ENCODE peak calls at places on chromosomes 4 and X, in four cellular contexts. V, Y, W and H are unnamed samples.

GRCh38 chrX:119647552-119648420 is 41.6 kb upstream of the NKRF start:
- DNase-seq in V (no peak), Y (no peak), W (no peak), H (peak)

GRCh38 chr4:80027611-80028010 is 45.4 kb downstream of the ANTXR2 start:
- DNase-seq in Y (no peak), W (no peak), V (no peak), H (no peak)

GRCh38 chr4:169756971-169757574 is 671 bp downstream of the HPF1 start:
- DNase-seq in V (peak), Y (no peak), W (peak), H (no peak)

GRCh38 chr4:163343604-163344146 is at the start of gene NPY5R:
- DNase-seq in W (no peak), Y (peak), V (no peak), H (no peak)

GRCh38 chrX:129622757-129623301 is 31.9 kb downstream of the APLN start:
- DNase-seq in W (no peak), Y (no peak), V (no peak), H (no peak)

GRCh38 chr4:154529737-154530136 is 20.5 kb downstream of the PLRG1 start:
- DNase-seq in Y (no peak), W (no peak), V (no peak), H (no peak)

GRCh38 chr4:48939785-48940184 is 33.2 kb upstream of the OCIAD2 start:
- DNase-seq in V (no peak), W (no peak), Y (no peak), H (no peak)

GRCh38 chr4:140777894-140778293 is 21.7 kb upstream of the TBC1D9 start:
- DNase-seq in W (no peak), V (no peak), Y (no peak), H (no peak)

GRCh38 chrX:47169726-47170515 is 23.7 kb upstream of the UBA1 start:
- DNase-seq in Y (peak), V (no peak), W (no peak), H (no peak)

GRCh38 chrX:34624416-34624815 is 32.7 kb downstream of the TMEM47 start:
- DNase-seq in V (no peak), W (no peak), Y (no peak), H (no peak)

GRCh38 chr4:173448557-173448918 is 49.6 kb upstream of the SCRG1 start:
- DNase-seq in Y (no peak), V (no peak), W (no peak), H (no peak)

GRCh38 chr4:9898596-9899345 is 117.3 kb downstream of the DRD5 start:
- DNase-seq in Y (peak), V (peak), W (peak), H (no peak)

GRCh38 chrX:13506574-13506973 is 62.8 kb upstream of the EGFL6 start:
- DNase-seq in Y (peak), W (peak), V (peak), H (no peak)

GRCh38 chr4:152778656-152779512 is 646 bp downstream of the TIGD4 start:
- DNase-seq in V (peak), W (peak), Y (peak), H (no peak)

GRCh38 chrX:37646254-37646653 is 39.3 kb upstream of the XK start:
- DNase-seq in W (no peak), V (no peak), Y (no peak), H (no peak)

GRCh38 chr4:183876268-183876934 is 28.7 kb upstream of the STOX2 start:
- DNase-seq in Y (peak), W (no peak), V (no peak), H (no peak)

DNA sequence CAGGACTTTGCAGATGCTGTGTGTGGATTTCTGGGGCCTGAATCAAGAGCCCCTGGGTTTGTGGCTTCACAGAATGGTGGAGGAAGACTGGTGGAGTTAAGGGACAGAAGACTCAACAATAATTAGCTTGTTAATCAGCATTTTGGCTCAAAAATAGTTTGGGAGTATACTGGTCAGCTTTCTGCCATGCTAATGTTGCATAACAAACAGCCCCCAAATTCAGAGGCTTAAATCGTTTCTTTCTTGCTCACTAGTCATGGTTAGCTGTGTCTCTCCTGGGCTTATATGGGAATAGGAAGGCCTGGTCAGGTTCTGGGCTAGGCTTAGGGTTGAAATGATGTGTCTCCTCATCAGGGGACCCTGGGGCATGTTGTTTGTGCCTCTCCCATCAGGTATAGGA is 24.4 kb downstream of the TBL1X start:
- DNase-seq in Y (no peak), V (no peak), W (no peak), H (no peak)
- TF ChIP-seq NFIC in Y (no peak), V (no peak), W (no peak), H (no peak)

DNA sequence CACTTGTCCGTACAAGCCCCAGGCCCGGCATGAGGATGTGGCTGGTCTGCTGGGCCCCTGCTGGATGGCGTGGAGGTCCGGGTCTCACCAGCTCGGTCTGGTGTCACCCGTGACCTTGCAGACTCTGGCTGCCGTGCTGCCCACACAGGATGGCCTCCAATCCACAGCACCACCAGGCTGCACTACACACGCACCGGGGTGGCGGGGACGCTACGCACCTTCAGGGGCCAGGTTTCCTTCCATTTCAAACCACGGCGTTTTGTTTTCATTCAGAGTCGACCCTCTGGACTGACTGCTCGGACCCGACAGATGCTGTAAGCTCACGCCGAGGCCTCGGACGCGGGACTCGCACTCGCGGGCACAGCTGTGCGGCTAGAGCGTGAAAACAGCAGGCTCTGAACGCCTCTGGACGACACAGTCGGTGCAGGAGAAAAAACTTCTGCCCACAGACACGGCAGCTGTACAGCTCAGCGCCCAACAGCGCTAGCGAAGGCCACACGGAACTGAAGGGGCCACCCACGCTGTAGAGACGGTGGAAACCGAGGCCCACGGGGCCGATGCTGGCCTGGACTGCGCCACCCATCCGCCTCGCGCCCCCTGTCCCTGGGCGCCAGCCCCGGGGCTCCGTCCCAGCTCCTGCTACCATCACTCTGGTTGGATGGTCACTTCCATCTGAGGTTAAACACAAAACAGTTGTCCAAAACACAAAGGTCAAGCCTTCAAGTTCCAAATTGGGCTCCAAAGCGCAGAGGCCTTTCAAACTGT is 40.0 kb downstream of the FAM53A start:
- DNase-seq in W (no peak), V (no peak), Y (no peak), H (no peak)
- TF ChIP-seq NFIC in W (no peak), V (no peak), Y (no peak), H (no peak)

DNA sequence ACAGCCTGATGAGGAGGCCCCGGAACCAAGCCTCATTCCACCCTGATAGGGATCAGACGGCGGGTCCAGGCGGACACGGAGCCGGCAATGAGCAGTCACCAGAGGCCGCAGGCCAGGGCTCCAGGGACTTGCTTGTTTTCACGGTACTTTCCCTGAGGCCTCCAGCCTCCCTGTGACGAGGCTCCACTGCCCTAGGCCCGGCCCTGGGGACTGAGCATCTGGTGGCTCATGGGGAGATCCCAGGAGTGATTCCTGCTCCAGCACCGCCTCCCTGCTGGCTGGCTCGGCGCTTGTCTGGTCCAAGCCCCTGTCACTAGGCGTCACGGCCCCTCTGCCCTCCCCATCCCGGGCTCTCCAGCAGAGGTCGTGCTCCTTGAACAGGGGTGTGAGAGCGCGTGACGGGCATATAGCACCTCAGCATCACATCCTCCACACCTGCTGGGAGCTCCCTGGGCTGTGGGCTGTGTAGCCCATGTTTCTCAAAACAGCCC is 14.1 kb downstream of the HTRA3 start:
- DNase-seq in W (peak), Y (no peak), V (no peak), H (no peak)
- TF ChIP-seq NFIC in W (no peak), Y (no peak), V (no peak), H (no peak)

DNA sequence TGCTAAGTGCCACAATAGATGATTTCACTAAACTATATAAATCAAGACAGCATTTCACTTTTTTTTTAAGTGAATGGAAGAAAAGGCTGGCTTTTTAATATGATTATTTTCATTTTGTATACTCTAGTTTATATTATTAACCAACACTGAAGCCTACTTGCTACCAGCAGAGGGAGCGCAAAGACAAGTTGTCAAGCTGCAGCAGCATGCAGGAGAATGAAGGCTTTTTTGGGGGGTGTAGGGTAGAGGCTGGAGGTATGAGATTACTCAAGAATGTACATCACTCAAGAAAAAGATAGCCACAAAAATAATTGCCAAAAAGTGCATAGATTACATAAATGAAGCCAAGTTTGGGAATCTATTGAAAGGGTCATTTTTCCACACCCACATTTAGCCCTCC is 519.5 kb downstream of the FGF13 start:
- DNase-seq in W (peak), V (peak), Y (peak), H (no peak)
- TF ChIP-seq NFIC in W (no peak), V (no peak), Y (no peak), H (no peak)

GRCh38 chr4:151025759-151026158 is 10.7 kb upstream of the LRBA start:
- DNase-seq in V (no peak), W (no peak), Y (no peak), H (no peak)

GRCh38 chr4:151022586-151022985 is 7.5 kb upstream of the LRBA start:
- DNase-seq in Y (no peak), W (no peak), V (no peak), H (no peak)

GRCh38 chr4:151021637-151022334 is 6.7 kb upstream of the LRBA start:
- DNase-seq in W (peak), Y (no peak), V (no peak), H (no peak)
- TF ChIP-seq NFIC in W (no peak), Y (no peak), V (no peak), H (no peak)

DNA sequence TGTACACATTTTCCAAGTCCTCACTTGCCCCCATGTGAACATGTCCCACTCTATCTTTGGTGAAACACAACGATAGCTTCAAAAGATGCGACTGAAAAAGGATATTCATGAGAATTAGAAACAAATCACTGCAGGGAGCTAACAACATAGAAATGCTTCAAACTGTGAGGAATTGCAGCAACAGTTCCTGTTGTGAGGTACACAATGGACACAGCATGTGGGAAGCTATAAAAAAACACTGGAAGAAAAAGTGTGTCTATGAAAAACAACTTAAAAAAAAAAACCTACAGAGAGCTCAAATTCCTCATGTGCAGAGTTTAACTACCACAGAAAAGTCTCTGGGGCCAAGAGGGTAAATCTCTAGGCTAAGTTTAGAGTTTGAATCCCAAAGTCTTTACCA is 51.6 kb upstream of the BLTP1 start:
- DNase-seq in W (no peak), Y (no peak), V (no peak), H (no peak)
- TF ChIP-seq NFIC in W (no peak), Y (no peak), V (no peak), H (no peak)

GRCh38 chr4:33072340-33073089 is 2352.3 kb downstream of the PCDH7 start:
- DNase-seq in Y (no peak), W (no peak), V (no peak), H (no peak)
- TF ChIP-seq NFIC in Y (peak), W (no peak), V (no peak), H (no peak)

DNA sequence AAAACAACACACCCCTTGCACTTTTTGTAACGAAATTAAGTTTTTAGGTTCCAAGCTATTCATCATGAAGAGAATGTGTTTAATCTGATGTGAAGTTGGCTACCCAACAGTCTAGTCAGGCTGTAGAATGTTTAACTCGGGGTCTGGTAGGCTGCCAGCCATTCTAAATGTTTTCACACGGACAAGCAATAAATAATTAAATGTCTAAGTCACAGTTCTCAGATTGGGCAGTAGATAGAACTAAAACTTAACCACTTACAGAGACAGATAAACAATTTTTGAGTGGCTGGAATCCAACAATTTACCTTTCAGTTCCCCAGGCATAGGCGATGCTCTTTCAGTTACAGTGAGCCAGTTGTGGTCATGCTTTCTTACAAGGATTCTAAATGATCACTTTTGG is 66.5 kb downstream of the CHIC2 start:
- DNase-seq in V (no peak), W (no peak), Y (no peak), H (no peak)
- TF ChIP-seq NFIC in V (no peak), W (no peak), Y (no peak), H (no peak)

GRCh38 chr4:26257850-26258249 is 63.0 kb upstream of the RBPJ start:
- DNase-seq in V (no peak), Y (no peak), W (no peak), H (peak)
- TF ChIP-seq NFIC in V (no peak), Y (no peak), W (no peak), H (no peak)